ENCODE peak calls at places on chromosomes 4 and X, in ten cellular contexts. One of them, this sample, is unnamed.

GRCh38 chr4:24809376-24809775 is 14.0 kb downstream of the SOD3 start:
- DNase-seq in NCI-H1105 treated with DMSO at 0.1 percent for 48 hours: no peak
- DNase-seq in HAP-1: no peak
- DNase-seq in stimulated activated CD4-positive, alpha-beta T cell treated with anti-CD3 and anti-CD28 coated beads, Interleukin-2, amount 100 ng/mL, for 48 hours: no peak
- DNase-seq in activated CD4-positive, alpha-beta T cell treated with anti-CD3 and anti-CD28 coated beads, Interleukin-2, amount 50 U/mL, for 1 hour: no peak
- DNase-seq in stimulated activated CD8-positive, alpha-beta memory T cell treated with anti-CD3 and anti-CD28 coated beads, Interleukin-12 subunit alpha, Interleukin-12 subunit beta, amount 100 ng/mL, for 4 hours: no peak
- DNase-seq in foreskin fibroblast: no peak
- DNase-seq in KG1: no peak
- DNase-seq in caudate nucleus: no peak
- DNase-seq in fibroblast of mammary gland: no peak
- DNase-seq in this sample: no peak

GRCh38 chrX:83008415-83008814 is 499.7 kb upstream of the POU3F4 start:
- DNase-seq in NCI-H1105 treated with DMSO at 0.1 percent for 48 hours: no peak
- DNase-seq in KG1: peak
- DNase-seq in stimulated activated CD4-positive, alpha-beta T cell treated with anti-CD3 and anti-CD28 coated beads, Interleukin-2, amount 100 ng/mL, for 48 hours: no peak
- DNase-seq in HAP-1: no peak
- DNase-seq in foreskin fibroblast: no peak
- DNase-seq in caudate nucleus: no peak
- DNase-seq in activated CD4-positive, alpha-beta T cell treated with anti-CD3 and anti-CD28 coated beads, Interleukin-2, amount 50 U/mL, for 1 hour: no peak
- DNase-seq in stimulated activated CD8-positive, alpha-beta memory T cell treated with anti-CD3 and anti-CD28 coated beads, Interleukin-12 subunit alpha, Interleukin-12 subunit beta, amount 100 ng/mL, for 4 hours: no peak
- DNase-seq in fibroblast of mammary gland: peak
- DNase-seq in this sample: no peak

GRCh38 chr4:145177906-145178538 is 2.4 kb downstream of the OTUD4 start:
- DNase-seq in HAP-1: no peak
- DNase-seq in KG1: no peak
- DNase-seq in stimulated activated CD8-positive, alpha-beta memory T cell treated with anti-CD3 and anti-CD28 coated beads, Interleukin-12 subunit alpha, Interleukin-12 subunit beta, amount 100 ng/mL, for 4 hours: no peak
- DNase-seq in foreskin fibroblast: peak
- DNase-seq in stimulated activated CD4-positive, alpha-beta T cell treated with anti-CD3 and anti-CD28 coated beads, Interleukin-2, amount 100 ng/mL, for 48 hours: no peak
- DNase-seq in caudate nucleus: no peak
- DNase-seq in activated CD4-positive, alpha-beta T cell treated with anti-CD3 and anti-CD28 coated beads, Interleukin-2, amount 50 U/mL, for 1 hour: no peak
- DNase-seq in NCI-H1105 treated with DMSO at 0.1 percent for 48 hours: no peak
- DNase-seq in fibroblast of mammary gland: peak
- DNase-seq in this sample: no peak

GRCh38 chrX:118652717-118653116 is 74.7 kb upstream of the IL13RA1 start:
- DNase-seq in stimulated activated CD8-positive, alpha-beta memory T cell treated with anti-CD3 and anti-CD28 coated beads, Interleukin-12 subunit alpha, Interleukin-12 subunit beta, amount 100 ng/mL, for 4 hours: no peak
- DNase-seq in foreskin fibroblast: peak
- DNase-seq in NCI-H1105 treated with DMSO at 0.1 percent for 48 hours: no peak
- DNase-seq in fibroblast of mammary gland: peak
- DNase-seq in stimulated activated CD4-positive, alpha-beta T cell treated with anti-CD3 and anti-CD28 coated beads, Interleukin-2, amount 100 ng/mL, for 48 hours: no peak
- DNase-seq in activated CD4-positive, alpha-beta T cell treated with anti-CD3 and anti-CD28 coated beads, Interleukin-2, amount 50 U/mL, for 1 hour: no peak
- DNase-seq in KG1: no peak
- DNase-seq in HAP-1: no peak
- DNase-seq in caudate nucleus: no peak
- DNase-seq in this sample: no peak

GRCh38 chr4:86233681-86234080 is 126.2 kb downstream of the MAPK10 start:
- DNase-seq in KG1: no peak
- DNase-seq in stimulated activated CD8-positive, alpha-beta memory T cell treated with anti-CD3 and anti-CD28 coated beads, Interleukin-12 subunit alpha, Interleukin-12 subunit beta, amount 100 ng/mL, for 4 hours: no peak
- DNase-seq in stimulated activated CD4-positive, alpha-beta T cell treated with anti-CD3 and anti-CD28 coated beads, Interleukin-2, amount 100 ng/mL, for 48 hours: no peak
- DNase-seq in fibroblast of mammary gland: no peak
- DNase-seq in foreskin fibroblast: no peak
- DNase-seq in NCI-H1105 treated with DMSO at 0.1 percent for 48 hours: no peak
- DNase-seq in HAP-1: no peak
- DNase-seq in caudate nucleus: no peak
- DNase-seq in activated CD4-positive, alpha-beta T cell treated with anti-CD3 and anti-CD28 coated beads, Interleukin-2, amount 50 U/mL, for 1 hour: no peak
- DNase-seq in this sample: no peak

GRCh38 chr4:65344278-65344825 is 325.9 kb downstream of the EPHA5 start:
- DNase-seq in HAP-1: no peak
- DNase-seq in KG1: no peak
- DNase-seq in NCI-H1105 treated with DMSO at 0.1 percent for 48 hours: no peak
- DNase-seq in activated CD4-positive, alpha-beta T cell treated with anti-CD3 and anti-CD28 coated beads, Interleukin-2, amount 50 U/mL, for 1 hour: no peak
- DNase-seq in stimulated activated CD8-positive, alpha-beta memory T cell treated with anti-CD3 and anti-CD28 coated beads, Interleukin-12 subunit alpha, Interleukin-12 subunit beta, amount 100 ng/mL, for 4 hours: no peak
- DNase-seq in foreskin fibroblast: no peak
- DNase-seq in stimulated activated CD4-positive, alpha-beta T cell treated with anti-CD3 and anti-CD28 coated beads, Interleukin-2, amount 100 ng/mL, for 48 hours: no peak
- DNase-seq in caudate nucleus: no peak
- DNase-seq in fibroblast of mammary gland: no peak
- DNase-seq in this sample: no peak

GRCh38 chrX:2954541-2954940 is 25.4 kb upstream of the ARSD start:
- DNase-seq in stimulated activated CD4-positive, alpha-beta T cell treated with anti-CD3 and anti-CD28 coated beads, Interleukin-2, amount 100 ng/mL, for 48 hours: no peak
- DNase-seq in fibroblast of mammary gland: no peak
- DNase-seq in stimulated activated CD8-positive, alpha-beta memory T cell treated with anti-CD3 and anti-CD28 coated beads, Interleukin-12 subunit alpha, Interleukin-12 subunit beta, amount 100 ng/mL, for 4 hours: no peak
- DNase-seq in NCI-H1105 treated with DMSO at 0.1 percent for 48 hours: no peak
- DNase-seq in caudate nucleus: no peak
- DNase-seq in foreskin fibroblast: no peak
- DNase-seq in HAP-1: no peak
- DNase-seq in KG1: no peak
- DNase-seq in activated CD4-positive, alpha-beta T cell treated with anti-CD3 and anti-CD28 coated beads, Interleukin-2, amount 50 U/mL, for 1 hour: no peak
- DNase-seq in this sample: no peak

GRCh38 chr4:7716322-7716721 is 223.3 kb downstream of the AFAP1 start:
- DNase-seq in fibroblast of mammary gland: no peak
- DNase-seq in activated CD4-positive, alpha-beta T cell treated with anti-CD3 and anti-CD28 coated beads, Interleukin-2, amount 50 U/mL, for 1 hour: no peak
- DNase-seq in KG1: no peak
- DNase-seq in foreskin fibroblast: no peak
- DNase-seq in HAP-1: no peak
- DNase-seq in NCI-H1105 treated with DMSO at 0.1 percent for 48 hours: no peak
- DNase-seq in caudate nucleus: no peak
- DNase-seq in stimulated activated CD8-positive, alpha-beta memory T cell treated with anti-CD3 and anti-CD28 coated beads, Interleukin-12 subunit alpha, Interleukin-12 subunit beta, amount 100 ng/mL, for 4 hours: no peak
- DNase-seq in stimulated activated CD4-positive, alpha-beta T cell treated with anti-CD3 and anti-CD28 coated beads, Interleukin-2, amount 100 ng/mL, for 48 hours: no peak
- DNase-seq in this sample: no peak

GRCh38 chr4:123449780-123450179 is 53.2 kb downstream of the SPRY1 start:
- DNase-seq in activated CD4-positive, alpha-beta T cell treated with anti-CD3 and anti-CD28 coated beads, Interleukin-2, amount 50 U/mL, for 1 hour: no peak
- DNase-seq in HAP-1: no peak
- DNase-seq in foreskin fibroblast: peak
- DNase-seq in stimulated activated CD4-positive, alpha-beta T cell treated with anti-CD3 and anti-CD28 coated beads, Interleukin-2, amount 100 ng/mL, for 48 hours: no peak
- DNase-seq in KG1: peak
- DNase-seq in NCI-H1105 treated with DMSO at 0.1 percent for 48 hours: no peak
- DNase-seq in fibroblast of mammary gland: peak
- DNase-seq in caudate nucleus: no peak
- DNase-seq in stimulated activated CD8-positive, alpha-beta memory T cell treated with anti-CD3 and anti-CD28 coated beads, Interleukin-12 subunit alpha, Interleukin-12 subunit beta, amount 100 ng/mL, for 4 hours: no peak
- DNase-seq in this sample: no peak

GRCh38 chr4:10080874-10081606 is 35.6 kb downstream of the WDR1 start:
- DNase-seq in activated CD4-positive, alpha-beta T cell treated with anti-CD3 and anti-CD28 coated beads, Interleukin-2, amount 50 U/mL, for 1 hour: no peak
- DNase-seq in HAP-1: no peak
- DNase-seq in caudate nucleus: no peak
- DNase-seq in foreskin fibroblast: no peak
- DNase-seq in NCI-H1105 treated with DMSO at 0.1 percent for 48 hours: no peak
- DNase-seq in stimulated activated CD8-positive, alpha-beta memory T cell treated with anti-CD3 and anti-CD28 coated beads, Interleukin-12 subunit alpha, Interleukin-12 subunit beta, amount 100 ng/mL, for 4 hours: no peak
- DNase-seq in stimulated activated CD4-positive, alpha-beta T cell treated with anti-CD3 and anti-CD28 coated beads, Interleukin-2, amount 100 ng/mL, for 48 hours: no peak
- DNase-seq in fibroblast of mammary gland: no peak
- DNase-seq in KG1: no peak
- DNase-seq in this sample: no peak

GRCh38 chr4:104901438-104901837 is 245.2 kb upstream of the TET2 start:
- DNase-seq in stimulated activated CD4-positive, alpha-beta T cell treated with anti-CD3 and anti-CD28 coated beads, Interleukin-2, amount 100 ng/mL, for 48 hours: no peak
- DNase-seq in foreskin fibroblast: no peak
- DNase-seq in HAP-1: no peak
- DNase-seq in stimulated activated CD8-positive, alpha-beta memory T cell treated with anti-CD3 and anti-CD28 coated beads, Interleukin-12 subunit alpha, Interleukin-12 subunit beta, amount 100 ng/mL, for 4 hours: no peak
- DNase-seq in activated CD4-positive, alpha-beta T cell treated with anti-CD3 and anti-CD28 coated beads, Interleukin-2, amount 50 U/mL, for 1 hour: no peak
- DNase-seq in caudate nucleus: peak
- DNase-seq in NCI-H1105 treated with DMSO at 0.1 percent for 48 hours: peak
- DNase-seq in fibroblast of mammary gland: no peak
- DNase-seq in KG1: no peak
- DNase-seq in this sample: peak

GRCh38 chrX:124028177-124028576 is 66.7 kb downstream of the STAG2 start:
- DNase-seq in stimulated activated CD8-positive, alpha-beta memory T cell treated with anti-CD3 and anti-CD28 coated beads, Interleukin-12 subunit alpha, Interleukin-12 subunit beta, amount 100 ng/mL, for 4 hours: no peak
- DNase-seq in foreskin fibroblast: peak
- DNase-seq in activated CD4-positive, alpha-beta T cell treated with anti-CD3 and anti-CD28 coated beads, Interleukin-2, amount 50 U/mL, for 1 hour: no peak
- DNase-seq in fibroblast of mammary gland: peak
- DNase-seq in stimulated activated CD4-positive, alpha-beta T cell treated with anti-CD3 and anti-CD28 coated beads, Interleukin-2, amount 100 ng/mL, for 48 hours: no peak
- DNase-seq in caudate nucleus: no peak
- DNase-seq in NCI-H1105 treated with DMSO at 0.1 percent for 48 hours: no peak
- DNase-seq in KG1: no peak
- DNase-seq in HAP-1: no peak
- DNase-seq in this sample: no peak

GRCh38 chr4:13642163-13642562 is 14.6 kb upstream of the BOD1L1 start:
- DNase-seq in stimulated activated CD4-positive, alpha-beta T cell treated with anti-CD3 and anti-CD28 coated beads, Interleukin-2, amount 100 ng/mL, for 48 hours: no peak
- DNase-seq in fibroblast of mammary gland: peak
- DNase-seq in stimulated activated CD8-positive, alpha-beta memory T cell treated with anti-CD3 and anti-CD28 coated beads, Interleukin-12 subunit alpha, Interleukin-12 subunit beta, amount 100 ng/mL, for 4 hours: no peak
- DNase-seq in NCI-H1105 treated with DMSO at 0.1 percent for 48 hours: no peak
- DNase-seq in foreskin fibroblast: no peak
- DNase-seq in HAP-1: no peak
- DNase-seq in activated CD4-positive, alpha-beta T cell treated with anti-CD3 and anti-CD28 coated beads, Interleukin-2, amount 50 U/mL, for 1 hour: no peak
- DNase-seq in KG1: no peak
- DNase-seq in caudate nucleus: no peak
- DNase-seq in this sample: no peak

GRCh38 chr4:175280153-175280552 is 362.0 kb downstream of the ADAM29 start:
- DNase-seq in activated CD4-positive, alpha-beta T cell treated with anti-CD3 and anti-CD28 coated beads, Interleukin-2, amount 50 U/mL, for 1 hour: no peak
- DNase-seq in stimulated activated CD8-positive, alpha-beta memory T cell treated with anti-CD3 and anti-CD28 coated beads, Interleukin-12 subunit alpha, Interleukin-12 subunit beta, amount 100 ng/mL, for 4 hours: no peak
- DNase-seq in stimulated activated CD4-positive, alpha-beta T cell treated with anti-CD3 and anti-CD28 coated beads, Interleukin-2, amount 100 ng/mL, for 48 hours: no peak
- DNase-seq in HAP-1: no peak
- DNase-seq in foreskin fibroblast: no peak
- DNase-seq in fibroblast of mammary gland: no peak
- DNase-seq in NCI-H1105 treated with DMSO at 0.1 percent for 48 hours: no peak
- DNase-seq in caudate nucleus: no peak
- DNase-seq in KG1: no peak
- DNase-seq in this sample: no peak

GRCh38 chr4:40194602-40195161 is 2.1 kb upstream of the RHOH start:
- DNase-seq in activated CD4-positive, alpha-beta T cell treated with anti-CD3 and anti-CD28 coated beads, Interleukin-2, amount 50 U/mL, for 1 hour: no peak
- DNase-seq in caudate nucleus: no peak
- DNase-seq in stimulated activated CD4-positive, alpha-beta T cell treated with anti-CD3 and anti-CD28 coated beads, Interleukin-2, amount 100 ng/mL, for 48 hours: no peak
- DNase-seq in HAP-1: peak
- DNase-seq in fibroblast of mammary gland: no peak
- DNase-seq in foreskin fibroblast: no peak
- DNase-seq in KG1: no peak
- DNase-seq in NCI-H1105 treated with DMSO at 0.1 percent for 48 hours: no peak
- DNase-seq in stimulated activated CD8-positive, alpha-beta memory T cell treated with anti-CD3 and anti-CD28 coated beads, Interleukin-12 subunit alpha, Interleukin-12 subunit beta, amount 100 ng/mL, for 4 hours: no peak
- DNase-seq in this sample: no peak

GRCh38 chrX:18401848-18402213 is 23.6 kb upstream of the CDKL5 start:
- DNase-seq in foreskin fibroblast: no peak
- DNase-seq in HAP-1: no peak
- DNase-seq in fibroblast of mammary gland: no peak
- DNase-seq in stimulated activated CD8-positive, alpha-beta memory T cell treated with anti-CD3 and anti-CD28 coated beads, Interleukin-12 subunit alpha, Interleukin-12 subunit beta, amount 100 ng/mL, for 4 hours: no peak
- DNase-seq in NCI-H1105 treated with DMSO at 0.1 percent for 48 hours: no peak
- DNase-seq in caudate nucleus: no peak
- DNase-seq in stimulated activated CD4-positive, alpha-beta T cell treated with anti-CD3 and anti-CD28 coated beads, Interleukin-2, amount 100 ng/mL, for 48 hours: no peak
- DNase-seq in KG1: no peak
- DNase-seq in activated CD4-positive, alpha-beta T cell treated with anti-CD3 and anti-CD28 coated beads, Interleukin-2, amount 50 U/mL, for 1 hour: no peak
- DNase-seq in this sample: no peak

GRCh38 chr4:137949746-137950145 is 292.4 kb downstream of the SLC7A11 start:
- DNase-seq in stimulated activated CD8-positive, alpha-beta memory T cell treated with anti-CD3 and anti-CD28 coated beads, Interleukin-12 subunit alpha, Interleukin-12 subunit beta, amount 100 ng/mL, for 4 hours: no peak
- DNase-seq in NCI-H1105 treated with DMSO at 0.1 percent for 48 hours: no peak
- DNase-seq in foreskin fibroblast: peak
- DNase-seq in HAP-1: no peak
- DNase-seq in fibroblast of mammary gland: peak
- DNase-seq in KG1: no peak
- DNase-seq in caudate nucleus: no peak
- DNase-seq in activated CD4-positive, alpha-beta T cell treated with anti-CD3 and anti-CD28 coated beads, Interleukin-2, amount 50 U/mL, for 1 hour: no peak
- DNase-seq in stimulated activated CD4-positive, alpha-beta T cell treated with anti-CD3 and anti-CD28 coated beads, Interleukin-2, amount 100 ng/mL, for 48 hours: no peak
- DNase-seq in this sample: no peak

GRCh38 chrX:22760513-22761057 is 239.2 kb upstream of the DDX53 start:
- DNase-seq in NCI-H1105 treated with DMSO at 0.1 percent for 48 hours: no peak
- DNase-seq in KG1: no peak
- DNase-seq in stimulated activated CD4-positive, alpha-beta T cell treated with anti-CD3 and anti-CD28 coated beads, Interleukin-2, amount 100 ng/mL, for 48 hours: no peak
- DNase-seq in HAP-1: no peak
- DNase-seq in stimulated activated CD8-positive, alpha-beta memory T cell treated with anti-CD3 and anti-CD28 coated beads, Interleukin-12 subunit alpha, Interleukin-12 subunit beta, amount 100 ng/mL, for 4 hours: no peak
- DNase-seq in fibroblast of mammary gland: no peak
- DNase-seq in foreskin fibroblast: no peak
- DNase-seq in caudate nucleus: no peak
- DNase-seq in activated CD4-positive, alpha-beta T cell treated with anti-CD3 and anti-CD28 coated beads, Interleukin-2, amount 50 U/mL, for 1 hour: no peak
- DNase-seq in this sample: no peak

GRCh38 chr4:68891679-68892078 is 59.9 kb downstream of the UGT2A3 start:
- DNase-seq in foreskin fibroblast: no peak
- DNase-seq in fibroblast of mammary gland: no peak
- DNase-seq in stimulated activated CD4-positive, alpha-beta T cell treated with anti-CD3 and anti-CD28 coated beads, Interleukin-2, amount 100 ng/mL, for 48 hours: no peak
- DNase-seq in NCI-H1105 treated with DMSO at 0.1 percent for 48 hours: no peak
- DNase-seq in HAP-1: no peak
- DNase-seq in activated CD4-positive, alpha-beta T cell treated with anti-CD3 and anti-CD28 coated beads, Interleukin-2, amount 50 U/mL, for 1 hour: no peak
- DNase-seq in KG1: no peak
- DNase-seq in stimulated activated CD8-positive, alpha-beta memory T cell treated with anti-CD3 and anti-CD28 coated beads, Interleukin-12 subunit alpha, Interleukin-12 subunit beta, amount 100 ng/mL, for 4 hours: no peak
- DNase-seq in caudate nucleus: no peak
- DNase-seq in this sample: no peak